ENCODE peak calls at places on chromosomes 3 and 15, in seven cellular contexts. Y, M, N, H, G, A and E are unnamed samples.

GRCh38 chr3:136194409-136195257 is 1.5 kb downstream of the MSL2 start:
- DNase-seq in N (peak), A (peak), M (peak), H (peak), G (peak), Y (peak), E (peak)

GRCh38 chr3:143737065-143737464 is 111.2 kb downstream of the SLC9A9 start:
- DNase-seq in H (no peak), Y (no peak), N (no peak), M (no peak), A (no peak), G (no peak), E (no peak)

GRCh38 chr3:61360297-61360696 is 109.0 kb upstream of the FHIT start:
- DNase-seq in N (no peak), G (no peak), A (no peak), Y (no peak), H (no peak), M (no peak), E (no peak)

GRCh38 chr3:57992430-57993213 is 15.6 kb upstream of the FLNB start:
- DNase-seq in H (no peak), A (no peak), N (no peak), G (no peak), M (no peak), Y (no peak), E (peak)

GRCh38 chr15:25439456-25439836 is 622 bp upstream of the UBE3A start:
- DNase-seq in M (peak), N (no peak), G (peak), H (peak), A (no peak), Y (peak), E (no peak)

GRCh38 chr3:81758275-81758674 is 3.2 kb downstream of the GBE1 start:
- DNase-seq in Y (peak), M (peak), N (no peak), G (no peak), H (no peak), A (no peak), E (no peak)

GRCh38 chr15:27137127-27137526 is 166.1 kb downstream of the GABRG3 start:
- DNase-seq in G (no peak), N (no peak), M (no peak), H (no peak), A (no peak), Y (no peak), E (no peak)

GRCh38 chr3:48428863-48429415 is 947 bp downstream of the PLXNB1 start:
- DNase-seq in G (no peak), N (no peak), Y (no peak), H (peak), M (peak), A (no peak), E (peak)

GRCh38 chr15:95718441-95718840 is 612.1 kb upstream of the NR2F2 start:
- DNase-seq in M (no peak), Y (peak), N (no peak), A (no peak), H (no peak), G (no peak), E (peak)

GRCh38 chr3:78570482-78570881 is 1197.3 kb downstream of the ROBO1 start:
- DNase-seq in H (no peak), M (peak), N (no peak), G (no peak), A (no peak), Y (no peak), E (no peak)

GRCh38 chr3:12367346-12367745 is 78.5 kb downstream of the PPARG start:
- DNase-seq in G (no peak), Y (no peak), M (peak), H (no peak), N (no peak), A (no peak), E (no peak)

GRCh38 chr3:153372326-153372725 is 210.3 kb downstream of the RAP2B start:
- DNase-seq in M (no peak), G (no peak), Y (peak), N (no peak), A (no peak), H (no peak), E (no peak)

GRCh38 chr3:195548496-195548895 is 5.4 kb upstream of the PPP1R2 start:
- DNase-seq in Y (no peak), N (no peak), G (no peak), M (no peak), H (no peak), A (no peak), E (no peak)

GRCh38 chr15:96428742-96429141 is 98.2 kb downstream of the NR2F2 start:
- DNase-seq in G (no peak), M (peak), A (no peak), Y (peak), N (no peak), H (no peak), E (no peak)

GRCh38 chr15:84113919-84114318 is 121.7 kb upstream of the GOLGA6L4 start:
- DNase-seq in H (no peak), G (no peak), M (no peak), A (no peak), Y (no peak), N (no peak), E (no peak)

GRCh38 chr3:8996681-8997121 is 33.4 kb upstream of the RAD18 start:
- DNase-seq in N (no peak), G (no peak), H (no peak), M (no peak), Y (peak), A (no peak), E (peak)

GRCh38 chr15:74405823-74406222 is 27.9 kb downstream of the SEMA7A start:
- DNase-seq in G (no peak), N (no peak), Y (no peak), A (no peak), M (no peak), H (no peak), E (no peak)

GRCh38 chr3:43659250-43659880 is 31.4 kb upstream of the ABHD5 start:
- DNase-seq in H (no peak), Y (no peak), N (no peak), A (no peak), M (no peak), G (no peak), E (no peak)

GRCh38 chr3:167861649-167862048 is 126.1 kb downstream of the SERPINI1 start:
- DNase-seq in A (no peak), M (no peak), N (no peak), H (no peak), G (no peak), Y (no peak), E (no peak)

GRCh38 chr15:40306908-40307307 is 827 bp downstream of the PLCB2 start:
- DNase-seq in M (no peak), G (no peak), A (no peak), Y (no peak), H (no peak), N (peak), E (no peak)

GRCh38 chr3:3260870-3261269 is 81.4 kb upstream of the CRBN start:
- DNase-seq in G (no peak), A (no peak), H (no peak), M (no peak), Y (no peak), N (no peak), E (no peak)

GRCh38 chr15:95937128-95937528 is 393.4 kb upstream of the NR2F2 start:
- DNase-seq in M (no peak), A (no peak), H (no peak), G (no peak), N (no peak), Y (peak), E (no peak)

GRCh38 chr3:181264491-181264890 is 275.0 kb upstream of the DNAJC19 start:
- DNase-seq in N (no peak), M (no peak), H (no peak), A (no peak), G (no peak), Y (no peak), E (no peak)